ENCODE peak calls at places on chromosomes 2 and 18, in eight cellular contexts. E is left ventricle myocardium inferior, X is RWPE1, B is NCI-H1436, J is mesendoderm, Z is spleen, W is left lung, S is GM20000. O is an unnamed sample.

GRCh38 chr2:178047391-178047790 is 25.2 kb downstream of the PDE11A start:
- DNase-seq in S (no peak), X (no peak), W (no peak), J (no peak), Z (no peak), B (no peak), E (no peak), O (no peak)

GRCh38 chr2:177665948-177666347 is 273.4 kb downstream of the AGPS start:
- DNase-seq in W (no peak), Z (no peak), X (no peak), E (no peak), J (no peak), B (no peak), S (no peak), O (no peak)

GRCh38 chr2:233837694-233838229 is 16.6 kb downstream of the HJURP start:
- DNase-seq in J (no peak), S (no peak), W (no peak), X (no peak), B (no peak), E (no peak), Z (peak), O (no peak)

GRCh38 chr2:207188601-207189000 is 22.9 kb upstream of the KLF7 start:
- DNase-seq in B (no peak), X (no peak), Z (no peak), J (no peak), S (no peak), E (no peak), W (no peak), O (no peak)

GRCh38 chr2:207394812-207395534 is 134.8 kb upstream of the CREB1 start:
- DNase-seq in Z (no peak), B (no peak), J (no peak), S (no peak), W (no peak), E (no peak), X (peak), O (no peak)

GRCh38 chr18:48589797-48590519 is 51.1 kb downstream of the CTIF start:
- DNase-seq in E (peak), B (no peak), S (no peak), Z (peak), X (no peak), W (no peak), J (no peak), O (peak)

GRCh38 chr2:191748050-191748449 is 70.1 kb downstream of the NABP1 start:
- DNase-seq in B (no peak), J (no peak), Z (no peak), X (no peak), E (no peak), W (no peak), S (no peak), O (no peak)

GRCh38 chr2:46847726-46848421 is 67.7 kb downstream of the MCFD2 start:
- DNase-seq in X (peak), S (no peak), E (no peak), W (no peak), Z (no peak), B (no peak), J (no peak), O (no peak)

GRCh38 chr18:75407468-75408437 is 19.8 kb downstream of the SMIM21 start:
- DNase-seq in B (no peak), X (no peak), E (no peak), S (no peak), J (peak), W (no peak), Z (no peak), O (no peak)

GRCh38 chr2:127173073-127173472 is 47.0 kb downstream of the CYP27C1 start:
- DNase-seq in X (peak), B (no peak), S (no peak), J (no peak), W (no peak), E (peak), Z (no peak), O (no peak)

GRCh38 chr2:181146171-181146570 is 165.8 kb downstream of the UBE2E3 start:
- DNase-seq in Z (no peak), J (no peak), B (no peak), S (no peak), X (no peak), E (no peak), W (no peak), O (no peak)

GRCh38 chr18:32343634-32344033 is 127.0 kb downstream of the GAREM1 start:
- DNase-seq in W (no peak), Z (no peak), S (no peak), J (no peak), B (no peak), E (peak), X (no peak), O (no peak)

GRCh38 chr2:241519669-241520068 is 11.3 kb upstream of the STK25 start:
- DNase-seq in X (no peak), Z (no peak), S (no peak), W (no peak), E (no peak), J (peak), B (no peak), O (no peak)